ENCODE peak calls at places on chromosomes 5 and 9, in five cellular contexts. C, T, V, A and U are unnamed samples.

GRCh38 chr5:1667648-1668140 is 131.9 kb downstream of the MRPL36 start:
- DNase-seq in C (no peak), T (peak; percentile 80), V (no peak), A (no peak), U (no peak)

GRCh38 chr5:149700347-149700746 is 29.8 kb upstream of the PPARGC1B start:
- DNase-seq in C (no peak), T (no peak), V (no peak), A (no peak), U (no peak)

GRCh38 chr5:150599281-150599680 is 41.2 kb upstream of the SYNPO start:
- DNase-seq in C (no peak), T (no peak), V (no peak), A (no peak), U (no peak)

GRCh38 chr5:107400328-107400727 is 270.4 kb downstream of the EFNA5 start:
- DNase-seq in C (no peak), T (no peak), V (no peak), A (no peak), U (no peak)

GRCh38 chr5:171336486-171337206 is 27.6 kb downstream of the TLX3 start:
- DNase-seq in C (peak; percentile 33), T (peak; percentile 64), V (peak; percentile 42), A (peak; percentile 84), U (peak; percentile 4)

GRCh38 chr9:36063804-36064447 is 27.2 kb downstream of the RECK start:
- DNase-seq in C (no peak), T (no peak), V (no peak), A (peak; percentile 73), U (no peak)

GRCh38 chr5:180596115-180596667 is 4.9 kb upstream of the SCGB3A1 start:
- DNase-seq in C (no peak), T (peak; percentile 43), V (no peak), A (no peak), U (no peak)

GRCh38 chr5:102858808-102859207 is 103.7 kb downstream of the PAM start:
- DNase-seq in C (peak; percentile 81), T (no peak), V (no peak), A (peak; percentile 87), U (no peak)

DNA sequence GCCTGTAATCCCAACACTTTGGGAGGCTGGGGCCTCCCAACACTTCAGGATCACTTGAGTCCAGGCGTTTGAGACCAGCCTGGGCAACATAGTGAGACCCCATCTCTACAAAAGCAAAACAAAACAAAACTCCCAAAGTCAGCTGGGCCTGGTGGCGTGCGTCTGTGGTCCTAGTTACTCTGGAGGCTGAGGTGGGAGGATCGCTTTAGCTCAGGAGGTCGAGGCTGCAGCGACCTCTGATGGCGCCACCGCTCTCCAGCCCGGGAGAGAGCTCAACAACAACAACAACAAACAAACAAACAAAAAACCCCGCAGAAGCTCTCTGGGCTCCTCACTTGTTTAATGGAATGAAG is 528 bp downstream of the ACOT12 start:
- DNase-seq in C (no peak), T (no peak), V (no peak), A (no peak), U (no peak)
- H3K4me3 ChIP-seq in C (peak overlapping the region; percentile 28), T (peak overlapping the region; percentile 57), V (no peak overlapping the region), A (peak overlapping the region; percentile 70), U (peak overlapping the region; percentile 40)

DNA sequence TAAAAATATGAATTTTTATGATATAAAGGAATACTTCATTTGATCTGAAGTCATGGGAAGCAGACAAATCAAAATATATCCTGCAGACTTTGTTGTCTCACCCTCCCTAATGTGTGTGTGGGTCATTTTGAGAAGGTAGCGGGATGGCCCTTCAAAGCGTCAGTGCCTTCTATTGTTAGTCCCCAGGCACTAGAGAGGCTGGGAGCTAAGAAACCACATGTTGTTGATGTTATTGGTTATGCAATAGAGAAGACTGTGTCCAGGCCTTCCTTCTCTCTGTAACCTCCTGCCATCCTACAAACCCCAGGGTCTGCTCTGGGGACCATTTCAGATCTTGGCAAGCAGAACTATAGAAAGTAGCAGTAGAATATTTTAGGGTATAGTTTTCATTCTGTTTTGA is 94.7 kb downstream of the NLN start:
- DNase-seq in C (no peak), T (no peak), V (no peak), A (no peak), U (no peak)
- H3K36me3 ChIP-seq in C (peaks cover 16% of the 10 kb centered on the region), T (peaks cover 11% of the 10 kb centered on the region), V (no peaks in the 10 kb centered on the region), A (peaks cover 23% of the 10 kb centered on the region), U (peaks cover 2% of the 10 kb centered on the region)

DNA sequence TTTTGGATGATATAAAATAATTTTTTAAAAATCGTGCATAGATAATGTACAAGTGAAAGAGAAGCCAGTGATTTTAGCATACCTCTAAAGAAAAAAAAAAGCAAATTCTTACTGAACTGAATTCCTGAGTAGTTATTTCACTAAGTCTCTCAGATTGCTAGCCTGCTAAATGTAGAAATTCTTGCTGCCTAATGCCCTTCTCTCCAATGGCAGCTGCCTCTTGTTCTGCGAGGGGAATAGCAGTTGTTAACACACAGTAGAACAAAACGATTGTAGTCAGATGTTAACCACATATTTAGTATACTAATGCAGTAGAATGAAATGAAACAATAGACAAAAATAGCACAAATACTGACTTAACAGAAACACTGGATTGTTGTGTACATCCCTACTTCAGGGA is 26.8 kb downstream of the SMAD5 start:
- DNase-seq in C (peak; percentile 18), T (no peak), V (no peak), A (peak; percentile 58), U (no peak)
- H3K4me3 ChIP-seq in C (no peak overlapping the region), T (no peak overlapping the region), V (no peak overlapping the region), A (no peak overlapping the region), U (no peak overlapping the region)

GRCh38 chr5:158284242-158284641 is 425.3 kb upstream of the CLINT1 start:
- DNase-seq in C (no peak), T (no peak), V (no peak), A (no peak), U (no peak)

GRCh38 chr5:158288258-158288657 is 429.3 kb upstream of the CLINT1 start:
- DNase-seq in C (no peak), T (no peak), V (no peak), A (no peak), U (no peak)

GRCh38 chr5:158285771-158286170 is 426.8 kb upstream of the CLINT1 start:
- DNase-seq in C (no peak), T (no peak), V (no peak), A (no peak), U (no peak)

GRCh38 chr5:158287643-158288228 is 428.8 kb upstream of the CLINT1 start:
- DNase-seq in C (peak; percentile 60), T (no peak), V (peak; percentile 14), A (peak; percentile 78), U (peak; percentile 82)

DNA sequence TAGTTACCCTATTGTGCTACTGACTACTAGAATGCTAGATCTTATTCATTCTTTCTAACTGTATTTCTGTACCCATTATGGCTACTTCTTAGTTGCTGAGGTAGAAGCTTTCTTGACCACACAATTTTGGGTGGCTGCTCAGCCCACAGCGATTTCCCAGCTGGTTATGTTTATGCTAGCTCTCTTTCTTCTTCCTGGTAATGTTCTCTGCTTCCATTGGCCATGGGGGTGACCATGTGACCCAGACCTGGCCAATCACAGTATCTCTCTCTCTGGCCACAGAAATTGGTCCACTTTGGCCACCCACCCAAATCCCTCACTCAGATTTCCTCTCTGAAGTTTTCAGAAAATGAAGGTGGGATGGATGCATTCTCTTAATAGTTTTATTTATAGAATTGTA is 427.9 kb upstream of the CLINT1 start:
- DNase-seq in C (no peak), T (no peak), V (no peak), A (no peak), U (no peak)
- H3K36me3 ChIP-seq in C (no peaks in the 10 kb centered on the region), T (no peaks in the 10 kb centered on the region), V (no peaks in the 10 kb centered on the region), A (no peaks in the 10 kb centered on the region), U (no peaks in the 10 kb centered on the region)

DNA sequence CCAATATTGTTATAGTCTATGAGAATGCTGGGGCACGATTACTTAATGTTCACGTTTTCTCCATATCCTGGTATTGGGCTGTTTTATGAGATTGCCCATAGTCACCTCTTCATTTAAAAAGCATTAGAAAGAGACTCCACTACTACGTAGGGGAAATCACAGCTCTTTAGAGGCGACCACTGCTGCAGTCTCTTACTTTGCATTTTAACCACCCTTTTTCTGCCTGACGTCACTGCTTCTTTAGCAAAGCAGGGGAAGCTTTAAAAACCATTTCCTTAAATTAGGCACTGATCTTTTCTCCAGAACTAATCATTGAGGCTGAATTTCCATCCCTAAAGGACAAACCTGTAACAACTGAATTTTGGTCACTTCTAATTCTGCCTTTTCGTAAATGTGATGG is 38.9 kb downstream of the ZNF608 start:
- DNase-seq in C (no peak), T (no peak), V (no peak), A (no peak), U (no peak)
- H3K4me3 ChIP-seq in C (no peak overlapping the region), T (no peak overlapping the region), V (no peak overlapping the region), A (no peak overlapping the region), U (no peak overlapping the region)

GRCh38 chr5:74672215-74672877 is 12.7 kb upstream of the HEXB start:
- DNase-seq in C (no peak), T (no peak), V (no peak), A (no peak), U (no peak)
- H3K36me3 ChIP-seq in C (no peaks in the 10 kb centered on the region), T (no peaks in the 10 kb centered on the region), V (no peaks in the 10 kb centered on the region), A (no peaks in the 10 kb centered on the region), U (no peaks in the 10 kb centered on the region)